ENCODE peak calls at places on chromosomes 2 and 18, in four cellular contexts. One of them, this sample, is unnamed.

GRCh38 chr2:109352066-109352897 is 223.3 kb downstream of the SH3RF3 start:
- DNase-seq in HepG2: no peak
- DNase-seq in K562: no peak
- DNase-seq in HCT116: no peak
- DNase-seq in this sample: no peak

GRCh38 chr2:101328474-101329007 is 20.0 kb upstream of the RNF149 start:
- DNase-seq in HepG2: no peak
- DNase-seq in K562: no peak
- DNase-seq in HCT116: no peak
- DNase-seq in this sample: no peak

GRCh38 chr2:239679755-239680154 is 278.9 kb upstream of the HDAC4 start:
- DNase-seq in HepG2: no peak
- DNase-seq in K562: no peak
- DNase-seq in HCT116: no peak
- DNase-seq in this sample: no peak

GRCh38 chr18:76256897-76257500 is 238.0 kb downstream of the ZNF516 start:
- DNase-seq in HepG2: peak; percentile 22
- DNase-seq in K562: no peak
- DNase-seq in HCT116: peak; percentile 35
- DNase-seq in this sample: no peak

GRCh38 chr2:169018390-169018789 is 12.7 kb downstream of the ABCB11 start:
- DNase-seq in HepG2: no peak
- DNase-seq in K562: no peak
- DNase-seq in HCT116: no peak
- DNase-seq in this sample: no peak

GRCh38 chr2:19046986-19047780 is 311.2 kb downstream of the OSR1 start:
- DNase-seq in HepG2: no peak
- DNase-seq in K562: no peak
- DNase-seq in HCT116: no peak
- DNase-seq in this sample: no peak

GRCh38 chr2:229051798-229052197 is 219.3 kb downstream of the PID1 start:
- DNase-seq in HepG2: no peak
- DNase-seq in K562: no peak
- DNase-seq in HCT116: no peak
- DNase-seq in this sample: no peak

GRCh38 chr2:132589060-132589765 is 80.8 kb downstream of the LYPD1 start:
- DNase-seq in HepG2: no peak
- DNase-seq in K562: no peak
- DNase-seq in HCT116: no peak
- DNase-seq in this sample: peak; percentile 32

GRCh38 chr2:49021170-49021743 is 133.1 kb downstream of the FSHR start:
- DNase-seq in HepG2: no peak
- DNase-seq in K562: no peak
- DNase-seq in HCT116: no peak
- DNase-seq in this sample: no peak

GRCh38 chr2:202104286-202104870 is 31.3 kb downstream of the KIAA2012 start:
- DNase-seq in HepG2: peak; percentile 36
- DNase-seq in K562: peak; percentile 51
- DNase-seq in HCT116: peak; percentile 40
- DNase-seq in this sample: peak; percentile 95

GRCh38 chr2:29278964-29279363 is 163.7 kb downstream of the CLIP4 start:
- DNase-seq in HepG2: no peak
- DNase-seq in K562: no peak
- DNase-seq in HCT116: no peak
- DNase-seq in this sample: no peak

GRCh38 chr2:29284671-29285070 is 169.5 kb downstream of the CLIP4 start:
- DNase-seq in HepG2: no peak
- DNase-seq in K562: no peak
- DNase-seq in HCT116: no peak
- DNase-seq in this sample: no peak

GRCh38 chr2:29281086-29281485 is 165.9 kb downstream of the CLIP4 start:
- DNase-seq in HepG2: no peak
- DNase-seq in K562: no peak
- DNase-seq in HCT116: no peak
- DNase-seq in this sample: no peak

GRCh38 chr2:29281585-29281984 is 166.4 kb downstream of the CLIP4 start:
- DNase-seq in HepG2: no peak
- DNase-seq in K562: no peak
- DNase-seq in HCT116: no peak
- DNase-seq in this sample: no peak
- TF ChIP-seq FOSL1 in HepG2: no peak
- TF ChIP-seq FOSL1 in K562: no peak
- TF ChIP-seq FOSL1 in HCT116: no peak
- TF ChIP-seq FOSL1 in this sample: no peak

DNA sequence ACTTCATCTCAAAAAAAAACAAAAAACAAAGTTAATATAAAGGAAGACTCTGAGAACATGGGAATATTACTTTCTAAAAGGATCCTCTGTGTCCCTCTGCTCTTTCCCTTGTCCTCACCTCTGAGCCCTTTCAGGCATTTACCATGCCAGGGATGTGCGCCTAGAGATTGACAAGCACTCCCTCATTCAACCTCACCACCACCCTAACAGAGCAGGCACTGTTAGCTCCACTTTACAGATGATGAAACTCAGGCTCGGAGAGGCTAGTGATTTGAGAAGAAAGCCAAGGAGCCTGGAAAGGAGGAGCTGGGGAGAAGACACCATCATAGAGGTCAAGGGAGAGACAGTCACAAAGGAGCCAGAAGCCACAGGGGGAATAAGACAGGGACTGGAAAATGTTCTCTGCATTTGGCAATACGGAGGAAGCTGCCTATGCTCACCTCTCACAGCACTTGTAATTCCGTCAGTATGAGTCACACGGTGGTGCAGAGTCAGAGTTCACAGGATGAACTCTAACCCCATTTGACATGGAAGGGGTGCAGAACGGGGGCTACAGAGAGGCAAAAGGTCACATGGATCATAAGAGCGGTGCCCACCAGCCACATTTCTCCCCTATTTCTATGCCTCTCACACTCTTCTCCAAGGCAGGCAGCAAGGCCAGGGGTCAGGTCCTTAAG is 101.8 kb upstream of the NFU1 start:
- DNase-seq in HepG2: peak; percentile 66
- DNase-seq in K562: no peak
- DNase-seq in HCT116: no peak
- DNase-seq in this sample: no peak
- TF ChIP-seq FOSL1 in HepG2: peak; percentile 93
- TF ChIP-seq FOSL1 in K562: no peak
- TF ChIP-seq FOSL1 in HCT116: no peak
- TF ChIP-seq FOSL1 in this sample: no peak

DNA sequence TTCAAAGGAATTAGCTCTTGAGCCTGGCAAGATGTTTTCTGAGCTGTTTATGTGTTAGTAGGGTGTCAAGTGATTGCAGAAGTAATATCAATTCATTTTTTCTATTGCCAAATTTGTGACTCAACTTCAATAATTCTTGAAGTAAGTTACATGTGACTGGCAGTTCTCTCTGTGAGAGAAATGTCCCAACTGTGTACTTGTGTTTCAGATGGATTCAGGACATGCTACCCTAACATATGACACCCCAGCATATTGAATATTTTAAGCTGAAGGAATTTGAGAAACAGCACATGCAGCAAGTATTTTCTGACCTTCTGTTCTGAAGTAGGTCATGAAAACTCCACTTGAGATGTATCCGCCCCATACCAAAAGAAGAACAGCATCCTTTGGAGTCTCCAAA is 263.6 kb downstream of the XIRP2 start:
- DNase-seq in HepG2: no peak
- DNase-seq in K562: no peak
- DNase-seq in HCT116: no peak
- DNase-seq in this sample: no peak
- TF ChIP-seq FOSL1 in HepG2: no peak
- TF ChIP-seq FOSL1 in K562: no peak
- TF ChIP-seq FOSL1 in HCT116: no peak
- TF ChIP-seq FOSL1 in this sample: no peak

GRCh38 chr18:63964908-63965307 is 5.0 kb upstream of the SERPINB8 start:
- DNase-seq in HepG2: peak; percentile 20
- DNase-seq in K562: no peak
- DNase-seq in HCT116: no peak
- DNase-seq in this sample: no peak

GRCh38 chr18:63965716-63966330 is 4.1 kb upstream of the SERPINB8 start:
- DNase-seq in HepG2: no peak
- DNase-seq in K562: no peak
- DNase-seq in HCT116: no peak
- DNase-seq in this sample: no peak

GRCh38 chr18:63961430-63961980 is 8.4 kb upstream of the SERPINB8 start:
- DNase-seq in HepG2: no peak
- DNase-seq in K562: no peak
- DNase-seq in HCT116: no peak
- DNase-seq in this sample: no peak

GRCh38 chr18:63962137-63962536 is 7.7 kb upstream of the SERPINB8 start:
- DNase-seq in HepG2: no peak
- DNase-seq in K562: no peak
- DNase-seq in HCT116: no peak
- DNase-seq in this sample: no peak

GRCh38 chr18:63963610-63964256 is 6.1 kb upstream of the SERPINB8 start:
- DNase-seq in HepG2: peak; percentile 55
- DNase-seq in K562: no peak
- DNase-seq in HCT116: peak; percentile 56
- DNase-seq in this sample: no peak
- TF ChIP-seq FOSL1 in HepG2: no peak
- TF ChIP-seq FOSL1 in K562: no peak
- TF ChIP-seq FOSL1 in HCT116: no peak
- TF ChIP-seq FOSL1 in this sample: no peak

GRCh38 chr18:5397102-5397501 is 101.6 kb upstream of the ZBTB14 start:
- DNase-seq in HepG2: no peak
- DNase-seq in K562: no peak
- DNase-seq in HCT116: no peak
- DNase-seq in this sample: no peak

GRCh38 chr18:5398269-5398668 is 102.7 kb upstream of the ZBTB14 start:
- DNase-seq in HepG2: no peak
- DNase-seq in K562: no peak
- DNase-seq in HCT116: no peak
- DNase-seq in this sample: no peak

GRCh38 chr18:5393779-5394178 is 98.3 kb upstream of the ZBTB14 start:
- DNase-seq in HepG2: no peak
- DNase-seq in K562: no peak
- DNase-seq in HCT116: no peak
- DNase-seq in this sample: no peak

GRCh38 chr18:5391427-5391826 is 95.9 kb upstream of the ZBTB14 start:
- DNase-seq in HepG2: no peak
- DNase-seq in K562: no peak
- DNase-seq in HCT116: no peak
- DNase-seq in this sample: no peak

DNA sequence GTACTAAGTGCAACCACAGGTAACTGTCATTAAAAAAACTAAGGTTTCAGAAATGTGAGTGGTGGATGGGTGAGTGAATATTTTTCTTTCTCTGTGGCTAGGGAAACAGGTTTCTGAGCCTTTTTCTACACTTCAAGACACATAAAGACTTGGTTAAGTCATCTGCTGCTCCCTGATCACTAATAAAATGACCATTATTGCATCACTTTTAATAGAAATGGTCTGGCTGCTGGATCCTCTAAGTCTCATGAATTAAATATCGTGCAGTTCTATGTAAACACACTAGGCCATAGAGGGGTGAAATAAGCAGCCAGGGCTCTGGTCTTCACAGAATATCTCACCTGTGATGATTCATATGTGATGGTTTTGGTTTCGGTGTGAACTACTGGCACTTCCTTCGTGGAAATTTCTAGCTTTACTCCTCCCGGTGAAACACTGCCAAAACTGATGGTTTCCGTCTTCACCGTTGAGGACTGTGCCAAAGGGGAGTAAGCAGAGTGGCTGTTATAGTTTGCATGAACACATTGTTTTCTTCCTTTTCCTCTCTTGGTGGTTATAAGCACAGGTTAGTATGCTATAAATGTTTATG is 100.4 kb upstream of the ZBTB14 start:
- DNase-seq in HepG2: no peak
- DNase-seq in K562: no peak
- DNase-seq in HCT116: no peak
- DNase-seq in this sample: no peak
- TF ChIP-seq FOSL1 in HepG2: no peak
- TF ChIP-seq FOSL1 in K562: no peak
- TF ChIP-seq FOSL1 in HCT116: no peak
- TF ChIP-seq FOSL1 in this sample: no peak

GRCh38 chr2:136384541-136385303 is 266.8 kb upstream of the CXCR4 start:
- DNase-seq in HepG2: peak; percentile 35
- DNase-seq in K562: peak; percentile 20
- DNase-seq in HCT116: peak; percentile 39
- DNase-seq in this sample: no peak
- TF ChIP-seq FOSL1 in HepG2: no peak
- TF ChIP-seq FOSL1 in K562: no peak
- TF ChIP-seq FOSL1 in HCT116: no peak
- TF ChIP-seq FOSL1 in this sample: no peak

GRCh38 chr2:128269358-128270305 is 49.0 kb downstream of the HS6ST1 start:
- DNase-seq in HepG2: no peak
- DNase-seq in K562: no peak
- DNase-seq in HCT116: no peak
- DNase-seq in this sample: no peak
- TF ChIP-seq FOSL1 in HepG2: no peak
- TF ChIP-seq FOSL1 in K562: no peak
- TF ChIP-seq FOSL1 in HCT116: no peak
- TF ChIP-seq FOSL1 in this sample: no peak

This sample was measured in H1.